ENCODE peak calls at places on chromosomes 2 and 18, in seven cellular contexts. One of them, this sample, is unnamed.

GRCh38 chr2:8312861-8313768 is 368.7 kb upstream of the ID2 start:
- DNase-seq in NCI-H774: no peak
- DNase-seq in M059J: peak; percentile 21
- DNase-seq in H54: no peak
- DNase-seq in activated naive CD4-positive, alpha-beta T cell treated with anti-CD3 and anti-CD28 coated beads, Interleukin-2, amount 50 U/mL, for 16 hours: no peak
- DNase-seq in PC-3: peak; percentile 74
- DNase-seq in endothelial cell: no peak
- DNase-seq in this sample: peak; percentile 51

GRCh38 chr2:133789743-133790142 is 221.5 kb upstream of the NCKAP5 start:
- DNase-seq in activated naive CD4-positive, alpha-beta T cell treated with anti-CD3 and anti-CD28 coated beads, Interleukin-2, amount 50 U/mL, for 16 hours: no peak
- DNase-seq in endothelial cell: no peak
- DNase-seq in PC-3: no peak
- DNase-seq in M059J: peak; percentile 37
- DNase-seq in H54: no peak
- DNase-seq in NCI-H774: no peak
- DNase-seq in this sample: no peak

GRCh38 chr2:158544998-158545397 is 88.2 kb downstream of the PKP4 start:
- DNase-seq in M059J: no peak
- DNase-seq in endothelial cell: peak; percentile 20
- DNase-seq in PC-3: no peak
- DNase-seq in H54: no peak
- DNase-seq in NCI-H774: no peak
- DNase-seq in activated naive CD4-positive, alpha-beta T cell treated with anti-CD3 and anti-CD28 coated beads, Interleukin-2, amount 50 U/mL, for 16 hours: no peak
- DNase-seq in this sample: no peak

GRCh38 chr2:60838481-60838880 is 42.9 kb upstream of the REL start:
- DNase-seq in activated naive CD4-positive, alpha-beta T cell treated with anti-CD3 and anti-CD28 coated beads, Interleukin-2, amount 50 U/mL, for 16 hours: no peak
- DNase-seq in H54: no peak
- DNase-seq in M059J: no peak
- DNase-seq in endothelial cell: no peak
- DNase-seq in NCI-H774: no peak
- DNase-seq in PC-3: no peak
- DNase-seq in this sample: no peak

GRCh38 chr2:70035344-70035844 is 51.9 kb upstream of the PCBP1 start:
- DNase-seq in endothelial cell: no peak
- DNase-seq in NCI-H774: no peak
- DNase-seq in activated naive CD4-positive, alpha-beta T cell treated with anti-CD3 and anti-CD28 coated beads, Interleukin-2, amount 50 U/mL, for 16 hours: no peak
- DNase-seq in PC-3: no peak
- DNase-seq in H54: no peak
- DNase-seq in M059J: peak; percentile 82
- DNase-seq in this sample: no peak

GRCh38 chr2:123043458-123043857 is 981.6 kb upstream of the CNTNAP5 start:
- DNase-seq in H54: no peak
- DNase-seq in M059J: no peak
- DNase-seq in endothelial cell: no peak
- DNase-seq in NCI-H774: no peak
- DNase-seq in activated naive CD4-positive, alpha-beta T cell treated with anti-CD3 and anti-CD28 coated beads, Interleukin-2, amount 50 U/mL, for 16 hours: no peak
- DNase-seq in PC-3: no peak
- DNase-seq in this sample: no peak

GRCh38 chr2:225274751-225275150 is 124.8 kb upstream of the NYAP2 start:
- DNase-seq in H54: no peak
- DNase-seq in M059J: peak; percentile 91
- DNase-seq in PC-3: peak; percentile 82
- DNase-seq in activated naive CD4-positive, alpha-beta T cell treated with anti-CD3 and anti-CD28 coated beads, Interleukin-2, amount 50 U/mL, for 16 hours: no peak
- DNase-seq in endothelial cell: no peak
- DNase-seq in NCI-H774: no peak
- DNase-seq in this sample: peak; percentile 54

GRCh38 chr2:232615339-232615738 is 18.1 kb upstream of the EFHD1 start:
- DNase-seq in activated naive CD4-positive, alpha-beta T cell treated with anti-CD3 and anti-CD28 coated beads, Interleukin-2, amount 50 U/mL, for 16 hours: no peak
- DNase-seq in H54: no peak
- DNase-seq in endothelial cell: no peak
- DNase-seq in PC-3: no peak
- DNase-seq in M059J: no peak
- DNase-seq in NCI-H774: no peak
- DNase-seq in this sample: no peak

GRCh38 chr18:53268455-53268854 is 928.5 kb downstream of the DCC start:
- DNase-seq in endothelial cell: no peak
- DNase-seq in M059J: no peak
- DNase-seq in activated naive CD4-positive, alpha-beta T cell treated with anti-CD3 and anti-CD28 coated beads, Interleukin-2, amount 50 U/mL, for 16 hours: no peak
- DNase-seq in H54: no peak
- DNase-seq in NCI-H774: no peak
- DNase-seq in PC-3: no peak
- DNase-seq in this sample: no peak

GRCh38 chr2:98805412-98806265 is 74.7 kb upstream of the MGAT4A start:
- DNase-seq in H54: no peak
- DNase-seq in M059J: peak; percentile 57
- DNase-seq in endothelial cell: no peak
- DNase-seq in NCI-H774: no peak
- DNase-seq in PC-3: peak; percentile 78
- DNase-seq in activated naive CD4-positive, alpha-beta T cell treated with anti-CD3 and anti-CD28 coated beads, Interleukin-2, amount 50 U/mL, for 16 hours: no peak
- DNase-seq in this sample: peak; percentile 44

GRCh38 chr18:23779696-23780303 is 90.5 kb downstream of the LAMA3 start:
- DNase-seq in H54: peak; percentile 8
- DNase-seq in activated naive CD4-positive, alpha-beta T cell treated with anti-CD3 and anti-CD28 coated beads, Interleukin-2, amount 50 U/mL, for 16 hours: no peak
- DNase-seq in NCI-H774: no peak
- DNase-seq in endothelial cell: no peak
- DNase-seq in PC-3: peak; percentile 26
- DNase-seq in M059J: peak; percentile 7
- DNase-seq in this sample: peak; percentile 76

GRCh38 chr2:128628996-128629395 is 310.3 kb upstream of the HS6ST1 start:
- DNase-seq in PC-3: no peak
- DNase-seq in H54: no peak
- DNase-seq in M059J: no peak
- DNase-seq in NCI-H774: no peak
- DNase-seq in endothelial cell: no peak
- DNase-seq in activated naive CD4-positive, alpha-beta T cell treated with anti-CD3 and anti-CD28 coated beads, Interleukin-2, amount 50 U/mL, for 16 hours: no peak
- DNase-seq in this sample: no peak

GRCh38 chr18:2854871-2855270 is 8.1 kb downstream of the EMILIN2 start:
- DNase-seq in M059J: no peak
- DNase-seq in PC-3: no peak
- DNase-seq in activated naive CD4-positive, alpha-beta T cell treated with anti-CD3 and anti-CD28 coated beads, Interleukin-2, amount 50 U/mL, for 16 hours: no peak
- DNase-seq in H54: no peak
- DNase-seq in NCI-H774: no peak
- DNase-seq in endothelial cell: no peak
- DNase-seq in this sample: no peak

GRCh38 chr2:214126135-214126534 is 284.7 kb upstream of the VWC2L start:
- DNase-seq in activated naive CD4-positive, alpha-beta T cell treated with anti-CD3 and anti-CD28 coated beads, Interleukin-2, amount 50 U/mL, for 16 hours: no peak
- DNase-seq in PC-3: peak; percentile 89
- DNase-seq in M059J: peak; percentile 82
- DNase-seq in H54: no peak
- DNase-seq in NCI-H774: no peak
- DNase-seq in endothelial cell: no peak
- DNase-seq in this sample: peak; percentile 48

GRCh38 chr2:230905448-230906430 is 19.3 kb downstream of the GPR55 start:
- DNase-seq in M059J: peak; percentile 47
- DNase-seq in NCI-H774: no peak
- DNase-seq in activated naive CD4-positive, alpha-beta T cell treated with anti-CD3 and anti-CD28 coated beads, Interleukin-2, amount 50 U/mL, for 16 hours: peak; percentile 94
- DNase-seq in PC-3: peak; percentile 19
- DNase-seq in endothelial cell: no peak
- DNase-seq in H54: no peak
- DNase-seq in this sample: peak; percentile 40

GRCh38 chr18:11757084-11757590 is 68.1 kb downstream of the GNAL start:
- DNase-seq in M059J: no peak
- DNase-seq in NCI-H774: no peak
- DNase-seq in endothelial cell: no peak
- DNase-seq in PC-3: no peak
- DNase-seq in activated naive CD4-positive, alpha-beta T cell treated with anti-CD3 and anti-CD28 coated beads, Interleukin-2, amount 50 U/mL, for 16 hours: no peak
- DNase-seq in H54: no peak
- DNase-seq in this sample: no peak

GRCh38 chr2:199455533-199456382 is 2.0 kb downstream of the SATB2 start:
- DNase-seq in endothelial cell: peak; percentile 42
- DNase-seq in H54: no peak
- DNase-seq in M059J: peak; percentile 64
- DNase-seq in activated naive CD4-positive, alpha-beta T cell treated with anti-CD3 and anti-CD28 coated beads, Interleukin-2, amount 50 U/mL, for 16 hours: no peak
- DNase-seq in NCI-H774: no peak
- DNase-seq in PC-3: peak; percentile 43
- DNase-seq in this sample: peak; percentile 85

GRCh38 chr2:62685986-62686625 is 19.4 kb upstream of the EHBP1 start:
- DNase-seq in NCI-H774: no peak
- DNase-seq in endothelial cell: no peak
- DNase-seq in H54: no peak
- DNase-seq in PC-3: no peak
- DNase-seq in activated naive CD4-positive, alpha-beta T cell treated with anti-CD3 and anti-CD28 coated beads, Interleukin-2, amount 50 U/mL, for 16 hours: no peak
- DNase-seq in M059J: no peak
- DNase-seq in this sample: peak; percentile 4

GRCh38 chr2:215314896-215315295 is 3.0 kb downstream of the ATIC start:
- DNase-seq in M059J: no peak
- DNase-seq in NCI-H774: no peak
- DNase-seq in H54: no peak
- DNase-seq in endothelial cell: no peak
- DNase-seq in PC-3: peak; percentile 69
- DNase-seq in activated naive CD4-positive, alpha-beta T cell treated with anti-CD3 and anti-CD28 coated beads, Interleukin-2, amount 50 U/mL, for 16 hours: no peak
- DNase-seq in this sample: no peak

GRCh38 chr2:10981941-10982381 is 70.2 kb downstream of the KCNF1 start:
- DNase-seq in endothelial cell: no peak
- DNase-seq in H54: no peak
- DNase-seq in activated naive CD4-positive, alpha-beta T cell treated with anti-CD3 and anti-CD28 coated beads, Interleukin-2, amount 50 U/mL, for 16 hours: no peak
- DNase-seq in NCI-H774: no peak
- DNase-seq in PC-3: no peak
- DNase-seq in M059J: no peak
- DNase-seq in this sample: no peak

GRCh38 chr2:46333912-46334311 is 36.7 kb downstream of the EPAS1 start:
- DNase-seq in NCI-H774: no peak
- DNase-seq in PC-3: no peak
- DNase-seq in M059J: peak; percentile 58
- DNase-seq in H54: no peak
- DNase-seq in activated naive CD4-positive, alpha-beta T cell treated with anti-CD3 and anti-CD28 coated beads, Interleukin-2, amount 50 U/mL, for 16 hours: no peak
- DNase-seq in endothelial cell: no peak
- DNase-seq in this sample: no peak

GRCh38 chr18:22170421-22171262 is 1.3 kb downstream of the GATA6 start:
- DNase-seq in NCI-H774: no peak
- DNase-seq in H54: peak; percentile 56
- DNase-seq in endothelial cell: no peak
- DNase-seq in activated naive CD4-positive, alpha-beta T cell treated with anti-CD3 and anti-CD28 coated beads, Interleukin-2, amount 50 U/mL, for 16 hours: no peak
- DNase-seq in M059J: peak; percentile 79
- DNase-seq in PC-3: peak; percentile 59
- DNase-seq in this sample: peak; percentile 58

GRCh38 chr2:71000780-71001591 is 6.3 kb upstream of the TEX261 start:
- DNase-seq in M059J: peak; percentile 53
- DNase-seq in endothelial cell: peak; percentile 73
- DNase-seq in activated naive CD4-positive, alpha-beta T cell treated with anti-CD3 and anti-CD28 coated beads, Interleukin-2, amount 50 U/mL, for 16 hours: peak; percentile 82
- DNase-seq in H54: peak; percentile 77
- DNase-seq in NCI-H774: peak; percentile 48
- DNase-seq in PC-3: peak; percentile 65
- DNase-seq in this sample: peak; percentile 71

GRCh38 chr2:180676520-180676919 is 303.9 kb upstream of the UBE2E3 start:
- DNase-seq in PC-3: peak; percentile 59
- DNase-seq in NCI-H774: no peak
- DNase-seq in activated naive CD4-positive, alpha-beta T cell treated with anti-CD3 and anti-CD28 coated beads, Interleukin-2, amount 50 U/mL, for 16 hours: no peak
- DNase-seq in H54: no peak
- DNase-seq in endothelial cell: no peak
- DNase-seq in M059J: no peak
- DNase-seq in this sample: no peak

GRCh38 chr2:12106440-12107080 is 360.1 kb downstream of the LPIN1 start:
- DNase-seq in M059J: peak; percentile 97
- DNase-seq in PC-3: peak; percentile 94
- DNase-seq in activated naive CD4-positive, alpha-beta T cell treated with anti-CD3 and anti-CD28 coated beads, Interleukin-2, amount 50 U/mL, for 16 hours: peak; percentile 14
- DNase-seq in endothelial cell: no peak
- DNase-seq in H54: peak; percentile 86
- DNase-seq in NCI-H774: no peak
- DNase-seq in this sample: peak; percentile 94

GRCh38 chr2:86238354-86238753 is 39.1 kb downstream of the MRPL35 start:
- DNase-seq in H54: no peak
- DNase-seq in PC-3: no peak
- DNase-seq in NCI-H774: no peak
- DNase-seq in activated naive CD4-positive, alpha-beta T cell treated with anti-CD3 and anti-CD28 coated beads, Interleukin-2, amount 50 U/mL, for 16 hours: peak; percentile 63
- DNase-seq in M059J: no peak
- DNase-seq in endothelial cell: no peak
- DNase-seq in this sample: peak; percentile 78

GRCh38 chr2:105598404-105598803 is 146.3 kb upstream of the NCK2 start:
- DNase-seq in activated naive CD4-positive, alpha-beta T cell treated with anti-CD3 and anti-CD28 coated beads, Interleukin-2, amount 50 U/mL, for 16 hours: no peak
- DNase-seq in NCI-H774: no peak
- DNase-seq in PC-3: no peak
- DNase-seq in M059J: no peak
- DNase-seq in endothelial cell: no peak
- DNase-seq in H54: no peak
- DNase-seq in this sample: no peak

GRCh38 chr2:181371782-181372292 is 85.3 kb upstream of the ITGA4 start:
- DNase-seq in M059J: peak; percentile 65
- DNase-seq in activated naive CD4-positive, alpha-beta T cell treated with anti-CD3 and anti-CD28 coated beads, Interleukin-2, amount 50 U/mL, for 16 hours: no peak
- DNase-seq in endothelial cell: no peak
- DNase-seq in PC-3: no peak
- DNase-seq in NCI-H774: no peak
- DNase-seq in H54: no peak
- DNase-seq in this sample: peak; percentile 33

GRCh38 chr2:218129756-218130155 is 3.9 kb downstream of the CXCR2 start:
- DNase-seq in PC-3: peak; percentile 25
- DNase-seq in M059J: peak; percentile 47
- DNase-seq in endothelial cell: no peak
- DNase-seq in H54: no peak
- DNase-seq in activated naive CD4-positive, alpha-beta T cell treated with anti-CD3 and anti-CD28 coated beads, Interleukin-2, amount 50 U/mL, for 16 hours: no peak
- DNase-seq in NCI-H774: no peak
- DNase-seq in this sample: peak; percentile 44

GRCh38 chr18:63936156-63936931 is 12.8 kb upstream of the HMSD start:
- DNase-seq in PC-3: peak; percentile 74
- DNase-seq in NCI-H774: peak; percentile 63
- DNase-seq in H54: peak; percentile 13
- DNase-seq in M059J: peak; percentile 84
- DNase-seq in endothelial cell: peak; percentile 82
- DNase-seq in activated naive CD4-positive, alpha-beta T cell treated with anti-CD3 and anti-CD28 coated beads, Interleukin-2, amount 50 U/mL, for 16 hours: peak; percentile 37
- DNase-seq in this sample: peak; percentile 82

GRCh38 chr2:239149501-239149900 is 251.3 kb downstream of the HDAC4 start:
- DNase-seq in activated naive CD4-positive, alpha-beta T cell treated with anti-CD3 and anti-CD28 coated beads, Interleukin-2, amount 50 U/mL, for 16 hours: no peak
- DNase-seq in H54: no peak
- DNase-seq in PC-3: no peak
- DNase-seq in NCI-H774: no peak
- DNase-seq in endothelial cell: no peak
- DNase-seq in M059J: no peak
- DNase-seq in this sample: no peak

GRCh38 chr2:238703436-238703835 is 144.4 kb upstream of the TWIST2 start:
- DNase-seq in PC-3: no peak
- DNase-seq in H54: no peak
- DNase-seq in endothelial cell: no peak
- DNase-seq in activated naive CD4-positive, alpha-beta T cell treated with anti-CD3 and anti-CD28 coated beads, Interleukin-2, amount 50 U/mL, for 16 hours: no peak
- DNase-seq in M059J: no peak
- DNase-seq in NCI-H774: no peak
- DNase-seq in this sample: no peak

GRCh38 chr2:28871620-28872019 is 1.5 kb upstream of the TRMT61B start:
- DNase-seq in activated naive CD4-positive, alpha-beta T cell treated with anti-CD3 and anti-CD28 coated beads, Interleukin-2, amount 50 U/mL, for 16 hours: no peak
- DNase-seq in H54: no peak
- DNase-seq in M059J: no peak
- DNase-seq in PC-3: no peak
- DNase-seq in NCI-H774: no peak
- DNase-seq in endothelial cell: no peak
- DNase-seq in this sample: no peak

GRCh38 chr2:29834036-29834540 is 87.3 kb downstream of the ALK start:
- DNase-seq in NCI-H774: no peak
- DNase-seq in H54: no peak
- DNase-seq in activated naive CD4-positive, alpha-beta T cell treated with anti-CD3 and anti-CD28 coated beads, Interleukin-2, amount 50 U/mL, for 16 hours: no peak
- DNase-seq in PC-3: no peak
- DNase-seq in M059J: peak; percentile 58
- DNase-seq in endothelial cell: no peak
- DNase-seq in this sample: peak; percentile 5

This sample was measured in kidney tubule cell.